ENCODE peak calls at places on chromosomes 2 and 18, in eight cellular contexts. Z is HCT116, H is Calu3, B is BJ, U is fibroblast of pulmonary artery, P is tibial artery, Y is prostate gland, X is WERI-Rb-1. Q is an unnamed sample.

GRCh38 chr2:150081775-150082517 is 405.5 kb downstream of the RND3 start:
- DNase-seq in Z (no peak), H (no peak), B (no peak), U (peak; percentile 62), P (no peak), Y (no peak), X (no peak), Q (no peak)

GRCh38 chr2:20378891-20379519 is 28.4 kb upstream of the PUM2 start:
- DNase-seq in Z (peak; percentile 38), H (peak; percentile 83), B (peak; percentile 58), U (peak; percentile 89), P (peak; percentile 95), Y (peak; percentile 62), X (peak; percentile 89), Q (no peak)

GRCh38 chr18:40152859-40153258 is 1802.2 kb upstream of the PIK3C3 start:
- DNase-seq in Z (no peak), H (no peak), B (no peak), U (peak; percentile 58), P (no peak), Y (no peak), X (no peak), Q (no peak)

GRCh38 chr2:43460611-43461396 is 135.0 kb downstream of the THADA start:
- DNase-seq in Z (no peak), H (no peak), B (no peak), U (no peak), P (no peak), Y (no peak), X (no peak), Q (no peak)

GRCh38 chr2:204853905-204854304 is 308.6 kb downstream of the PARD3B start:
- DNase-seq in Z (no peak), H (no peak), B (no peak), U (no peak), P (no peak), Y (no peak), X (no peak), Q (no peak)

GRCh38 chr18:62324355-62324828 is 718 bp upstream of the TNFRSF11A start:
- DNase-seq in Z (no peak), H (no peak), B (no peak), U (no peak), P (no peak), Y (no peak), X (no peak), Q (no peak)

GRCh38 chr2:67234443-67234842 is 162.7 kb upstream of the ETAA1 start:
- DNase-seq in Z (no peak), H (peak; percentile 22), B (no peak), U (peak; percentile 69), P (no peak), Y (no peak), X (peak; percentile 15), Q (no peak)

GRCh38 chr2:216632952-216633615 is at the start of gene IGFBP2:
- DNase-seq in Z (peak; percentile 41), H (peak; percentile 63), B (no peak), U (no peak), P (no peak), Y (peak; percentile 24), X (peak; percentile 71), Q (no peak)

GRCh38 chr2:20638014-20638413 is 12.9 kb downstream of the HS1BP3 start:
- DNase-seq in Z (no peak), H (no peak), B (no peak), U (no peak), P (no peak), Y (no peak), X (no peak), Q (no peak)

DNA sequence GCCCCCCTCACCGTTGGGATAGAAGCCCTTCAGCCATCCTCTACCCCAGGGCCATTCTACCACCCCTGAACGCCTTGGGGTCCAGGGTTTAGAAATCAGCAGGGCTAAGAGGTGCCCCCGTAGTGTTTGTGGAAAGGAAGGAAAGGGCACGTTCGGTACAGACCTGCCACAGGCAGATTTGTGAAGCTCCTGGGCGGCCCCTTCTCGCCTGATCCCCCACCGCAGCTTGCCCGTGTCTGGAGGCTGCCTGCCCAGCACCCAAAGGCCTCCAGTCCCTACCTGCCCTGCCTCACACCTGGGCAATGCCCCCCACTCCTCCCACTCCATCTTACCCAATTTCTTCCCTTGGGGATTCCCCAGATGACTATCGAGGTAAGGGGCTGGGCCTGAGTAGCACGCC is 21.2 kb downstream of the ATP6V1C2 start:
- DNase-seq in Z (no peak), H (no peak), B (no peak), U (no peak), P (no peak), Y (no peak), X (no peak), Q (no peak)
- TF ChIP-seq CTCF in Z (no peak), H (no peak), B (no peak), U (no peak), P (no peak), Y (no peak), X (no peak), Q (no peak)

GRCh38 chr2:45439788-45440773 is 171.0 kb downstream of the SRBD1 start:
- DNase-seq in Z (no peak), H (no peak), B (no peak), U (peak; percentile 43), P (no peak), Y (no peak), X (no peak), Q (no peak)
- TF ChIP-seq CTCF in Z (peak; percentile 34), H (no peak), B (peak; percentile 30), U (peak; percentile 41), P (no peak), Y (no peak), X (no peak), Q (no peak)

GRCh38 chr18:70207181-70207580 is 1.7 kb upstream of the RTTN start:
- DNase-seq in Z (no peak), H (no peak), B (no peak), U (no peak), P (no peak), Y (no peak), X (no peak), Q (no peak)
- TF ChIP-seq CTCF in Z (no peak), H (no peak), B (no peak), U (no peak), P (no peak), Y (no peak), X (no peak), Q (no peak)

DNA sequence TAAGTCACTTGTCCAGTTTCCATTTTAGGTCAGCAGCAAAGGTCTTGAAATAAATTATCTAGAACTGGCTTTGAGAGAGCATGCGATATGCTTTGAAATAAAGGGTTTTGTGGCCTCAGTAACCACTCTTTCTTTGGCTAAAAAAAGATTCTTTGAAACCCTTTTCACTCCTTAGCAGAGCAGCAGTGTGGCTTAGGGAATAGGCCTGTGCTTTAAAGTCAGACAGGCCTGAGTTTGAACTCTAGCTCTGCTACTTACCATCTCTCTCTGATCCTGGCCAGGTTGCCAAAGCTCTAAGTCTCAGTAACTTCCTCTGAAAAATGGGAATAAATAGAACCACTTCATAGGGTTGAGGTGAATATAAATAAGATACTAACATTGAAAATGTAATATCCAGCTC is 52.7 kb downstream of the QPCT start:
- DNase-seq in Z (no peak), H (no peak), B (no peak), U (no peak), P (no peak), Y (no peak), X (no peak), Q (no peak)
- TF ChIP-seq CTCF in Z (no peak), H (no peak), B (no peak), U (no peak), P (no peak), Y (no peak), X (no peak), Q (no peak)

GRCh38 chr2:27583390-27583915 is 611 bp downstream of the ZNF512 start:
- DNase-seq in Z (no peak), H (no peak), B (no peak), U (peak; percentile 23), P (no peak), Y (no peak), X (no peak), Q (no peak)
- TF ChIP-seq CTCF in Z (no peak), H (no peak), B (no peak), U (no peak), P (no peak), Y (no peak), X (no peak), Q (no peak)

Q was measured in natural killer cell.